ENCODE peak calls at places on chromosomes 3 and 15, in seven cellular contexts. One of them, this sample, is unnamed.
A peak's percentile ranks its signal among the peaks of the same experiment; 100 is the strongest.

GRCh38 chr15:79644091-79644490 is 212.0 kb downstream of the MINAR1 start:
- DNase-seq in HTR-8/SVneo: peak; percentile 43
- DNase-seq in fibroblast of lung: peak; percentile 84
- DNase-seq in aorta: no peak
- DNase-seq in uterus: no peak
- DNase-seq in GM06990: no peak
- DNase-seq in mucosa of gallbladder: no peak
- DNase-seq in this sample: no peak

GRCh38 chr15:74134387-74135027 is 4.1 kb downstream of the ISLR2 start:
- DNase-seq in HTR-8/SVneo: no peak
- DNase-seq in fibroblast of lung: peak; percentile 35
- DNase-seq in aorta: peak; percentile 79
- DNase-seq in uterus: peak; percentile 25
- DNase-seq in GM06990: peak; percentile 37
- DNase-seq in mucosa of gallbladder: peak; percentile 44
- DNase-seq in this sample: peak; percentile 34

GRCh38 chr3:52518723-52519444 is 14.8 kb downstream of the NT5DC2 start:
- DNase-seq in HTR-8/SVneo: no peak
- DNase-seq in fibroblast of lung: no peak
- DNase-seq in aorta: no peak
- DNase-seq in uterus: peak; percentile 47
- DNase-seq in GM06990: no peak
- DNase-seq in mucosa of gallbladder: no peak
- DNase-seq in this sample: no peak

GRCh38 chr3:71244153-71245051 is 339.1 kb downstream of the FOXP1 start:
- DNase-seq in HTR-8/SVneo: no peak
- DNase-seq in fibroblast of lung: peak; percentile 34
- DNase-seq in aorta: peak; percentile 71
- DNase-seq in uterus: peak; percentile 69
- DNase-seq in GM06990: no peak
- DNase-seq in mucosa of gallbladder: no peak
- DNase-seq in this sample: peak; percentile 28

GRCh38 chr3:25455316-25456232 is 27.5 kb downstream of the RARB start:
- DNase-seq in HTR-8/SVneo: peak; percentile 15
- DNase-seq in fibroblast of lung: peak; percentile 72
- DNase-seq in aorta: peak; percentile 56
- DNase-seq in uterus: peak; percentile 49
- DNase-seq in GM06990: no peak
- DNase-seq in mucosa of gallbladder: no peak
- DNase-seq in this sample: no peak

GRCh38 chr3:126678691-126679317 is 23.9 kb upstream of the TXNRD3 start:
- DNase-seq in HTR-8/SVneo: no peak
- DNase-seq in fibroblast of lung: no peak
- DNase-seq in aorta: no peak
- DNase-seq in uterus: no peak
- DNase-seq in GM06990: no peak
- DNase-seq in mucosa of gallbladder: no peak
- DNase-seq in this sample: no peak

GRCh38 chr3:81005992-81006391 is 755.5 kb downstream of the GBE1 start:
- DNase-seq in HTR-8/SVneo: no peak
- DNase-seq in fibroblast of lung: no peak
- DNase-seq in aorta: no peak
- DNase-seq in uterus: no peak
- DNase-seq in GM06990: no peak
- DNase-seq in mucosa of gallbladder: no peak
- DNase-seq in this sample: no peak

GRCh38 chr3:118075873-118076272 is 958.8 kb downstream of the IGSF11 start:
- DNase-seq in HTR-8/SVneo: no peak
- DNase-seq in fibroblast of lung: peak; percentile 12
- DNase-seq in aorta: no peak
- DNase-seq in uterus: no peak
- DNase-seq in GM06990: no peak
- DNase-seq in mucosa of gallbladder: no peak
- DNase-seq in this sample: no peak

GRCh38 chr3:40725026-40725425 is 200.3 kb downstream of the ZNF621 start:
- DNase-seq in HTR-8/SVneo: no peak
- DNase-seq in fibroblast of lung: no peak
- DNase-seq in aorta: no peak
- DNase-seq in uterus: no peak
- DNase-seq in GM06990: no peak
- DNase-seq in mucosa of gallbladder: no peak
- DNase-seq in this sample: no peak

GRCh38 chr3:52498134-52499054 is 3.3 kb downstream of the STAB1 start:
- DNase-seq in HTR-8/SVneo: no peak
- DNase-seq in fibroblast of lung: peak; percentile 85
- DNase-seq in aorta: peak; percentile 87
- DNase-seq in uterus: peak; percentile 65
- DNase-seq in GM06990: no peak
- DNase-seq in mucosa of gallbladder: peak; percentile 47
- DNase-seq in this sample: peak; percentile 79

GRCh38 chr3:25532763-25533162 is 104.7 kb downstream of the RARB start:
- DNase-seq in HTR-8/SVneo: no peak
- DNase-seq in fibroblast of lung: no peak
- DNase-seq in aorta: no peak
- DNase-seq in uterus: no peak
- DNase-seq in GM06990: no peak
- DNase-seq in mucosa of gallbladder: no peak
- DNase-seq in this sample: no peak

GRCh38 chr3:174397848-174398247 is 461.3 kb upstream of the NAALADL2 start:
- DNase-seq in HTR-8/SVneo: no peak
- DNase-seq in fibroblast of lung: peak; percentile 30
- DNase-seq in aorta: no peak
- DNase-seq in uterus: no peak
- DNase-seq in GM06990: no peak
- DNase-seq in mucosa of gallbladder: no peak
- DNase-seq in this sample: no peak

GRCh38 chr3:112109313-112109712 is 23.1 kb downstream of the C3orf52 start:
- DNase-seq in HTR-8/SVneo: no peak
- DNase-seq in fibroblast of lung: no peak
- DNase-seq in aorta: no peak
- DNase-seq in uterus: no peak
- DNase-seq in GM06990: no peak
- DNase-seq in mucosa of gallbladder: no peak
- DNase-seq in this sample: no peak

GRCh38 chr3:154152741-154153140 is 31.6 kb downstream of the ARHGEF26 start:
- DNase-seq in HTR-8/SVneo: no peak
- DNase-seq in fibroblast of lung: peak; percentile 12
- DNase-seq in aorta: no peak
- DNase-seq in uterus: no peak
- DNase-seq in GM06990: no peak
- DNase-seq in mucosa of gallbladder: no peak
- DNase-seq in this sample: no peak

GRCh38 chr3:196378442-196378841 is 40.3 kb upstream of the TM4SF19 start:
- DNase-seq in HTR-8/SVneo: no peak
- DNase-seq in fibroblast of lung: no peak
- DNase-seq in aorta: no peak
- DNase-seq in uterus: no peak
- DNase-seq in GM06990: no peak
- DNase-seq in mucosa of gallbladder: no peak
- DNase-seq in this sample: no peak

GRCh38 chr3:55554621-55555020 is 67.5 kb upstream of the WNT5A start:
- DNase-seq in HTR-8/SVneo: no peak
- DNase-seq in fibroblast of lung: no peak
- DNase-seq in aorta: no peak
- DNase-seq in uterus: no peak
- DNase-seq in GM06990: no peak
- DNase-seq in mucosa of gallbladder: no peak
- DNase-seq in this sample: no peak

GRCh38 chr3:170632780-170633179 is 46.9 kb upstream of the SLC7A14 start:
- DNase-seq in HTR-8/SVneo: no peak
- DNase-seq in fibroblast of lung: peak; percentile 54
- DNase-seq in aorta: no peak
- DNase-seq in uterus: no peak
- DNase-seq in GM06990: peak; percentile 83
- DNase-seq in mucosa of gallbladder: no peak
- DNase-seq in this sample: no peak

GRCh38 chr3:172139528-172140276 is 100.3 kb downstream of the FNDC3B start:
- DNase-seq in HTR-8/SVneo: no peak
- DNase-seq in fibroblast of lung: no peak
- DNase-seq in aorta: no peak
- DNase-seq in uterus: no peak
- DNase-seq in GM06990: no peak
- DNase-seq in mucosa of gallbladder: no peak
- DNase-seq in this sample: no peak